ENCODE peak calls at places on chromosomes 11 and 22, in five cellular contexts. H is nephron progenitor cell, A is RKO, Q is GM23338, J is HEK293T. X is an unnamed sample.
A peak's percentile ranks its signal among the peaks of the same experiment; 100 is the strongest.

GRCh38 chr11:96464695-96465307 is 75.0 kb downstream of the JRKL start:
- DNase-seq in H (peak; percentile 32), A (peak; percentile 91), Q (peak; percentile 94), J (peak; percentile 71), X (peak; percentile 74)

GRCh38 chr11:40338739-40339138 is 1120.7 kb downstream of the LRRC4C start:
- DNase-seq in H (no peak), A (peak; percentile 18), Q (peak; percentile 2), J (no peak), X (no peak)

GRCh38 chr11:82750643-82751139 is 17.0 kb upstream of the FAM181B start:
- DNase-seq in H (no peak), A (no peak), Q (peak; percentile 35), J (no peak), X (no peak)

GRCh38 chr11:129428027-129428426 is 52.4 kb downstream of the BARX2 start:
- DNase-seq in H (no peak), A (no peak), Q (no peak), J (no peak), X (no peak)

GRCh38 chr11:44618561-44619425 is 53.3 kb downstream of the CD82 start:
- DNase-seq in H (no peak), A (no peak), Q (no peak), J (no peak), X (no peak)

GRCh38 chr11:95886462-95886861 is 37.4 kb downstream of the MTMR2 start:
- DNase-seq in H (no peak), A (no peak), Q (no peak), J (no peak), X (no peak)

GRCh38 chr11:65445101-65445603 is 22.6 kb downstream of the NEAT1 start:
- DNase-seq in H (no peak), A (no peak), Q (no peak), J (no peak), X (no peak)

GRCh38 chr22:33271390-33272161 is 213.4 kb upstream of the SYN3 start:
- DNase-seq in H (no peak), A (peak; percentile 4), Q (no peak), J (no peak), X (no peak)

GRCh38 chr11:78567209-78567608 is 7.5 kb downstream of the NARS2 start:
- DNase-seq in H (no peak), A (peak; percentile 32), Q (no peak), J (no peak), X (no peak)

GRCh38 chr11:27411330-27411729 is 48.3 kb upstream of the CCDC34 start:
- DNase-seq in H (no peak), A (no peak), Q (no peak), J (no peak), X (no peak)

GRCh38 chr22:19982991-19983578 is 33.5 kb downstream of the ARVCF start:
- DNase-seq in H (no peak), A (no peak), Q (no peak), J (no peak), X (no peak)

GRCh38 chr22:22015631-22016030 is 33.0 kb upstream of the TOP3B start:
- DNase-seq in H (no peak), A (no peak), Q (no peak), J (no peak), X (no peak)

GRCh38 chr11:23903044-23903704 is 593.7 kb upstream of the LUZP2 start:
- DNase-seq in H (no peak), A (peak; percentile 85), Q (no peak), J (no peak), X (peak; percentile 5)

GRCh38 chr11:125591659-125592304 is 870 bp upstream of the STT3A start:
- DNase-seq in H (peak; percentile 55), A (peak; percentile 44), Q (peak; percentile 54), J (peak; percentile 33), X (peak; percentile 46)

GRCh38 chr22:49423125-49423650 is 404.5 kb downstream of the BRD1 start:
- DNase-seq in H (no peak), A (no peak), Q (no peak), J (no peak), X (no peak)

GRCh38 chr22:46557736-46558480 is 20.5 kb upstream of the CELSR1 start:
- DNase-seq in H (no peak), A (no peak), Q (no peak), J (no peak), X (no peak)

GRCh38 chr22:24728790-24729637 is 45.5 kb downstream of the PIWIL3 start:
- DNase-seq in H (peak; percentile 16), A (no peak), Q (peak; percentile 9), J (no peak), X (no peak)

GRCh38 chr22:40572976-40573375 is 63.5 kb downstream of the MRTFA start:
- DNase-seq in H (no peak), A (no peak), Q (no peak), J (no peak), X (no peak)

GRCh38 chr11:57313788-57314135 is 11.0 kb downstream of the TNKS1BP1 start:
- DNase-seq in H (no peak), A (no peak), Q (no peak), J (no peak), X (no peak)

GRCh38 chr11:27150098-27150497 is 109.5 kb downstream of the BBOX1 start:
- DNase-seq in H (no peak), A (no peak), Q (peak; percentile 33), J (no peak), X (no peak)

GRCh38 chr22:46443850-46444389 is 93.5 kb downstream of the CELSR1 start:
- DNase-seq in H (peak; percentile 37), A (no peak), Q (peak; percentile 33), J (no peak), X (peak; percentile 67)